ENCODE peak calls at places on chromosomes 2 and 18, in six cellular contexts. K, W, Y, M, R and E are unnamed samples. For H3K4me1, the result is how much of the 10 kb centered on the place peaks cover.

GRCh38 chr2:170573660-170574059 is 141.5 kb upstream of the SP5 start:
- DNase-seq in K (no peak), W (no peak), Y (no peak), M (no peak), R (no peak), E (no peak)

GRCh38 chr2:16641509-16641908 is 24.1 kb downstream of the CYRIA start:
- DNase-seq in K (no peak), W (no peak), Y (no peak), M (no peak), R (no peak), E (no peak)

GRCh38 chr2:95052301-95052700 is 26.8 kb downstream of the MAL start:
- DNase-seq in K (no peak), W (no peak), Y (no peak), M (no peak), R (no peak), E (no peak)

GRCh38 chr2:134763164-134763710 is 44.4 kb upstream of the TMEM163 start:
- DNase-seq in K (no peak), W (no peak), Y (no peak), M (no peak), R (no peak), E (no peak)

GRCh38 chr2:85949280-85949679 is 60.5 kb upstream of the ST3GAL5 start:
- DNase-seq in K (peak), W (peak), Y (no peak), M (peak), R (no peak), E (peak)

GRCh38 chr2:196131384-196131861 is 40.0 kb downstream of the STK17B start:
- DNase-seq in K (peak), W (peak), Y (no peak), M (no peak), R (peak), E (peak)

GRCh38 chr18:23588836-23589560 is 2.7 kb upstream of the NPC1 start:
- DNase-seq in K (peak), W (no peak), Y (no peak), M (no peak), R (peak), E (no peak)

GRCh38 chr2:232340171-232340935 is 38.2 kb upstream of the ALPP start:
- DNase-seq in K (no peak), W (no peak), Y (peak), M (no peak), R (no peak), E (no peak)

GRCh38 chr2:44802409-44803099 is 138.9 kb upstream of the SIX3 start:
- DNase-seq in K (no peak), W (peak), Y (no peak), M (no peak), R (no peak), E (no peak)

GRCh38 chr18:63297678-63298392 is 21.7 kb downstream of the BCL2 start:
- DNase-seq in K (no peak), W (no peak), Y (no peak), M (no peak), R (peak), E (no peak)

GRCh38 chr2:199703199-199703598 is 147.8 kb downstream of the FTCDNL1 start:
- DNase-seq in K (no peak), W (no peak), Y (no peak), M (no peak), R (no peak), E (no peak)

DNA sequence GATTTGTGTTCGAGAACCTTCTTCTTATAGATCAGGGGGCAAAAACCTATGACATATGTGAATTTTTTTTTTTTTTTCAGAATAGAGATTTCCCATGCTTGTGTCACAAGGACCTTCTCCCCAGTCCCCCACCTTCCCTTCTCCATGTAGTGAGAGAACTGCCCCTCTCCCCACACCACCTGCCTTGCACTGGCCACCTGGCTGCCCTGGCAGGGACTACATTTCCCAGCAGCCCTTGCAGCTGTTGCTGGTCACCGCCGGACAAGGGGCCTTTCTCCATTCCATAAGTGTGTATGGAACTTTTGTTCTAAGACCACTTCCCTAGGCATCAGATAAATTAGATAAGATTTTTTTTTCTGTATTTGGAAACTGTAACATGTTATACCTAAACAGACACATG is 22.2 kb downstream of the MBP start:
- DNase-seq in K (no peak), W (no peak), Y (no peak), M (peak), R (no peak), E (no peak)
- H3K4me1 ChIP-seq in K (under half), W (half or more), Y (half or more), M (under half), R (under half), E (under half)

GRCh38 chr2:241942416-241943208 is 73.1 kb downstream of the RTP5 start:
- DNase-seq in K (no peak), W (peak), Y (no peak), M (no peak), R (no peak), E (no peak)

GRCh38 chr2:241940329-241940728 is 70.8 kb downstream of the RTP5 start:
- DNase-seq in K (no peak), W (no peak), Y (no peak), M (no peak), R (no peak), E (no peak)

GRCh38 chr2:241943209-241943850 is 73.8 kb downstream of the RTP5 start:
- DNase-seq in K (no peak), W (no peak), Y (no peak), M (no peak), R (no peak), E (no peak)

GRCh38 chr2:241939541-241939940 is 70.0 kb downstream of the RTP5 start:
- DNase-seq in K (no peak), W (no peak), Y (no peak), M (no peak), R (no peak), E (no peak)

GRCh38 chr2:241941691-241942301 is 72.3 kb downstream of the RTP5 start:
- DNase-seq in K (no peak), W (peak), Y (no peak), M (no peak), R (no peak), E (no peak)
- TF ChIP-seq CTCF in K (no peak), W (no peak), Y (no peak), M (no peak), R (no peak), E (no peak)

GRCh38 chr2:141200191-141200590 is 930.6 kb downstream of the LRP1B start:
- DNase-seq in K (peak), W (no peak), Y (no peak), M (no peak), R (peak), E (no peak)

GRCh38 chr2:141199711-141200110 is 931.1 kb downstream of the LRP1B start:
- DNase-seq in K (peak), W (no peak), Y (no peak), M (no peak), R (peak), E (no peak)

GRCh38 chr2:141195087-141195486 is 935.7 kb downstream of the LRP1B start:
- DNase-seq in K (no peak), W (no peak), Y (no peak), M (no peak), R (peak), E (no peak)
- H3K4me1 ChIP-seq in K (under half), W (under half), Y (under half), M (under half), R (under half), E (under half)

DNA sequence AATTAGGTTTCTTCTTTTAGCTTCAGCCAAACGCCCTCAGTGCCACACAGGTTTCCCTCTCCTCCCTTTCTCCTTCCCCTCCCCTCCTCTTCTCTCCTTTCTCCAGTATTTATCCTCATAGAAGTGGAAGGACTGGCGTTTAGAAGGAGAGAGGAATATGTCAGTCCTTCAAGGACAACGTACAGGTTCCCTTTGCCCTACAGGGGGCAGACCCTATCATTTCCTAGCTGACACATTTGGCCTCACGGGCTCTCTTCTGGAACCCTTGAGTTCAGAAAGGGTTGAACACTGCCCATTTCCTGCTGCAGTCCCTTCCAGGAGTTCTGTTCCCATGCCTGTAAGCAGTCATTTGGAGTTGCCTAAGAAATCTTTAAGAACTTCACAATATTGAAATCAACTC is 46.1 kb downstream of the CDCA7 start:
- DNase-seq in K (no peak), W (no peak), Y (no peak), M (no peak), R (no peak), E (no peak)
- TF ChIP-seq CTCF in K (peak), W (no peak), Y (no peak), M (no peak), R (peak), E (no peak)

DNA sequence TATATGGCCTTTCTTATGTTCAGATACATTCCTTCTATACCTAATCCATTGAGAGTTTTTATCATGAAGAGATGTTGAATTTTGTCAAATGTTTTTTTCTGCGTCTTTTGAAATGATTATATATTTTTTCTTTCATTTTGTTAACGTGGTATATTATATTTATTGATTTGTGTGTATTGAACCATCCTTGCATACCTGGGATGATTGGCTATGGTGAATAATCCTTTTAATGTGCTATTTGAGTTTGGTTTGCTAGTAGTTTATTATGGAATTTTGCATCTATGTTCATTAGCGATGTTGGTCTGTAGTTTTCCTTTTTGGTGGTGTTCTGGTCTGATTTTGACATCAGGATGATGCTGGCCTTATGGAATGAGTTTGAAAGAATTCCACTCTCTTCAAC is 11.8 kb downstream of the IL36G start:
- DNase-seq in K (no peak), W (no peak), Y (no peak), M (no peak), R (no peak), E (no peak)
- H3K4me1 ChIP-seq in K (under half), W (under half), Y (under half), M (under half), R (under half), E (under half)

GRCh38 chr18:49664086-49664890 is 102.4 kb downstream of the LIPG start:
- DNase-seq in K (peak), W (no peak), Y (peak), M (no peak), R (no peak), E (peak)

GRCh38 chr18:49667462-49667861 is 105.6 kb downstream of the LIPG start:
- DNase-seq in K (no peak), W (no peak), Y (no peak), M (no peak), R (no peak), E (no peak)

GRCh38 chr18:49662506-49662905 is 100.6 kb downstream of the LIPG start:
- DNase-seq in K (no peak), W (no peak), Y (no peak), M (no peak), R (no peak), E (no peak)

GRCh38 chr18:49666045-49666444 is 104.2 kb downstream of the LIPG start:
- DNase-seq in K (peak), W (no peak), Y (no peak), M (no peak), R (peak), E (no peak)

DNA sequence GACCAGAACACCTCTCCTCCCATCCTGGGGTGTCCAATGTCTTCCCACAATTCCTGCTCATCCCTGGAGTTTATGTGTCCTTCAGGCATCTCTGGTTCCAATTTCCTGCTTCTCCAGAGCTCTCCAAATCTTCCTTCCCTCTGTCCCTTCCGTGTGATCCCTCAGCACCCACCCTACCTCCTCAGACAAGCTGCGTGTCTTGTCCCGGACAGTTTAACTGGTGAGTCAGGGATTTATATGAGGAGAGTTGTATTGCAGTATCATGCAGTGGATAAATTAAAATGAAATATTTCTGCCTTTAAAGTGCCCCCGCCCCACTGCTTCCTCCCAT is 101.9 kb downstream of the LIPG start:
- DNase-seq in K (no peak), W (no peak), Y (no peak), M (no peak), R (no peak), E (no peak)
- TF ChIP-seq CTCF in K (no peak), W (no peak), Y (no peak), M (no peak), R (no peak), E (no peak)

GRCh38 chr18:58896734-58897508 is 32.2 kb downstream of the ZNF532 start:
- DNase-seq in K (no peak), W (no peak), Y (no peak), M (no peak), R (no peak), E (peak)

GRCh38 chr18:58893388-58894099 is 28.9 kb downstream of the ZNF532 start:
- DNase-seq in K (no peak), W (no peak), Y (no peak), M (no peak), R (no peak), E (no peak)

GRCh38 chr18:58894937-58895336 is 30.3 kb downstream of the ZNF532 start:
- DNase-seq in K (no peak), W (no peak), Y (no peak), M (no peak), R (no peak), E (peak)

GRCh38 chr18:58896268-58896667 is 31.6 kb downstream of the ZNF532 start:
- DNase-seq in K (no peak), W (no peak), Y (no peak), M (no peak), R (no peak), E (peak)

GRCh38 chr18:58895385-58895784 is 30.7 kb downstream of the ZNF532 start:
- DNase-seq in K (no peak), W (no peak), Y (no peak), M (no peak), R (no peak), E (no peak)
- H3K4me1 ChIP-seq in K (under half), W (under half), Y (half or more), M (under half), R (under half), E (under half)

GRCh38 chr2:48016620-48017019 is 110.3 kb upstream of the FBXO11 start:
- DNase-seq in K (no peak), W (no peak), Y (no peak), M (no peak), R (no peak), E (no peak)
- TF ChIP-seq CTCF in K (peak), W (no peak), Y (no peak), M (no peak), R (peak), E (peak)